ENCODE peak calls at places on chromosome 2, in ten cellular contexts. One of them, this sample, is unnamed.

GRCh38 chr2:26847663-26848335 is at the start of gene DPYSL5:
- DNase-seq in glutamatergic neuron: peak; percentile 96
- DNase-seq in fibroblast of the aortic adventitia: no peak
- DNase-seq in osteocyte: no peak
- DNase-seq in left ventricle myocardium inferior: no peak
- DNase-seq in mesothelial cell of epicardium: peak; percentile 38
- DNase-seq in stomach: no peak
- DNase-seq in heart right ventricle: no peak
- DNase-seq in GM20000: peak; percentile 53
- DNase-seq in endothelial cell of umbilical vein: no peak
- DNase-seq in this sample: no peak

GRCh38 chr2:40165503-40165867 is 286.4 kb downstream of the SLC8A1 start:
- DNase-seq in glutamatergic neuron: no peak
- DNase-seq in fibroblast of the aortic adventitia: peak; percentile 61
- DNase-seq in osteocyte: no peak
- DNase-seq in left ventricle myocardium inferior: no peak
- DNase-seq in mesothelial cell of epicardium: no peak
- DNase-seq in stomach: no peak
- DNase-seq in heart right ventricle: peak; percentile 44
- DNase-seq in GM20000: no peak
- DNase-seq in endothelial cell of umbilical vein: no peak
- DNase-seq in this sample: no peak

GRCh38 chr2:96895709-96896651 is 26.1 kb upstream of the SEMA4C start:
- DNase-seq in glutamatergic neuron: no peak
- DNase-seq in fibroblast of the aortic adventitia: no peak
- DNase-seq in osteocyte: no peak
- DNase-seq in left ventricle myocardium inferior: no peak
- DNase-seq in mesothelial cell of epicardium: no peak
- DNase-seq in stomach: no peak
- DNase-seq in heart right ventricle: no peak
- DNase-seq in GM20000: no peak
- DNase-seq in endothelial cell of umbilical vein: no peak
- DNase-seq in this sample: peak; percentile 73

GRCh38 chr2:8872821-8873432 is 35.5 kb upstream of the KIDINS220 start:
- DNase-seq in glutamatergic neuron: no peak
- DNase-seq in fibroblast of the aortic adventitia: peak; percentile 81
- DNase-seq in osteocyte: no peak
- DNase-seq in left ventricle myocardium inferior: no peak
- DNase-seq in mesothelial cell of epicardium: no peak
- DNase-seq in stomach: no peak
- DNase-seq in heart right ventricle: no peak
- DNase-seq in GM20000: peak; percentile 55
- DNase-seq in endothelial cell of umbilical vein: peak; percentile 70
- DNase-seq in this sample: peak; percentile 61

GRCh38 chr2:169715379-169716228 is 18.0 kb upstream of the KLHL23 start:
- DNase-seq in glutamatergic neuron: no peak
- DNase-seq in fibroblast of the aortic adventitia: peak; percentile 46
- DNase-seq in osteocyte: no peak
- DNase-seq in left ventricle myocardium inferior: no peak
- DNase-seq in mesothelial cell of epicardium: no peak
- DNase-seq in stomach: peak; percentile 83
- DNase-seq in heart right ventricle: no peak
- DNase-seq in GM20000: no peak
- DNase-seq in endothelial cell of umbilical vein: peak; percentile 58
- DNase-seq in this sample: peak; percentile 54

GRCh38 chr2:121992700-121993099 is 237.2 kb downstream of the TSN start:
- DNase-seq in glutamatergic neuron: no peak
- DNase-seq in fibroblast of the aortic adventitia: no peak
- DNase-seq in osteocyte: no peak
- DNase-seq in left ventricle myocardium inferior: no peak
- DNase-seq in mesothelial cell of epicardium: no peak
- DNase-seq in stomach: no peak
- DNase-seq in heart right ventricle: no peak
- DNase-seq in GM20000: no peak
- DNase-seq in endothelial cell of umbilical vein: no peak
- DNase-seq in this sample: no peak

GRCh38 chr2:159904565-159905281 is 106.7 kb upstream of the CD302 start:
- DNase-seq in glutamatergic neuron: peak; percentile 71
- DNase-seq in fibroblast of the aortic adventitia: no peak
- DNase-seq in osteocyte: no peak
- DNase-seq in left ventricle myocardium inferior: peak; percentile 37
- DNase-seq in mesothelial cell of epicardium: no peak
- DNase-seq in stomach: peak; percentile 85
- DNase-seq in heart right ventricle: peak; percentile 9
- DNase-seq in GM20000: peak; percentile 91
- DNase-seq in endothelial cell of umbilical vein: peak; percentile 20
- DNase-seq in this sample: no peak

GRCh38 chr2:224938670-224939309 is 103.5 kb downstream of the DOCK10 start:
- DNase-seq in glutamatergic neuron: peak; percentile 27
- DNase-seq in fibroblast of the aortic adventitia: no peak
- DNase-seq in osteocyte: no peak
- DNase-seq in left ventricle myocardium inferior: no peak
- DNase-seq in mesothelial cell of epicardium: no peak
- DNase-seq in stomach: no peak
- DNase-seq in heart right ventricle: no peak
- DNase-seq in GM20000: no peak
- DNase-seq in endothelial cell of umbilical vein: peak; percentile 94
- DNase-seq in this sample: no peak

GRCh38 chr2:185187421-185187820 is 551.2 kb upstream of the FSIP2 start:
- DNase-seq in glutamatergic neuron: no peak
- DNase-seq in fibroblast of the aortic adventitia: no peak
- DNase-seq in osteocyte: no peak
- DNase-seq in left ventricle myocardium inferior: no peak
- DNase-seq in mesothelial cell of epicardium: no peak
- DNase-seq in stomach: no peak
- DNase-seq in heart right ventricle: no peak
- DNase-seq in GM20000: no peak
- DNase-seq in endothelial cell of umbilical vein: no peak
- DNase-seq in this sample: peak; percentile 41

GRCh38 chr2:120686511-120687168 is 49.0 kb upstream of the GLI2 start:
- DNase-seq in glutamatergic neuron: no peak
- DNase-seq in fibroblast of the aortic adventitia: no peak
- DNase-seq in osteocyte: no peak
- DNase-seq in left ventricle myocardium inferior: no peak
- DNase-seq in mesothelial cell of epicardium: no peak
- DNase-seq in stomach: no peak
- DNase-seq in heart right ventricle: no peak
- DNase-seq in GM20000: no peak
- DNase-seq in endothelial cell of umbilical vein: no peak
- DNase-seq in this sample: no peak

GRCh38 chr2:106581755-106582430 is 94.7 kb downstream of the CD8B2 start:
- DNase-seq in glutamatergic neuron: peak; percentile 69
- DNase-seq in fibroblast of the aortic adventitia: peak; percentile 43
- DNase-seq in osteocyte: no peak
- DNase-seq in left ventricle myocardium inferior: peak; percentile 45
- DNase-seq in mesothelial cell of epicardium: peak; percentile 46
- DNase-seq in stomach: peak; percentile 56
- DNase-seq in heart right ventricle: peak; percentile 41
- DNase-seq in GM20000: peak; percentile 56
- DNase-seq in endothelial cell of umbilical vein: no peak
- DNase-seq in this sample: peak; percentile 48

GRCh38 chr2:73561422-73561821 is 80.8 kb downstream of the NAT8 start:
- DNase-seq in glutamatergic neuron: no peak
- DNase-seq in fibroblast of the aortic adventitia: peak; percentile 7
- DNase-seq in osteocyte: no peak
- DNase-seq in left ventricle myocardium inferior: no peak
- DNase-seq in mesothelial cell of epicardium: no peak
- DNase-seq in stomach: no peak
- DNase-seq in heart right ventricle: no peak
- DNase-seq in GM20000: no peak
- DNase-seq in endothelial cell of umbilical vein: no peak
- DNase-seq in this sample: peak; percentile 35

GRCh38 chr2:152627010-152627957 is 90.0 kb downstream of the PRPF40A start:
- DNase-seq in glutamatergic neuron: no peak
- DNase-seq in fibroblast of the aortic adventitia: peak; percentile 73
- DNase-seq in osteocyte: no peak
- DNase-seq in left ventricle myocardium inferior: no peak
- DNase-seq in mesothelial cell of epicardium: no peak
- DNase-seq in stomach: no peak
- DNase-seq in heart right ventricle: no peak
- DNase-seq in GM20000: peak; percentile 46
- DNase-seq in endothelial cell of umbilical vein: peak; percentile 64
- DNase-seq in this sample: peak; percentile 39

GRCh38 chr2:104052341-104052740 is 801.6 kb upstream of the POU3F3 start:
- DNase-seq in glutamatergic neuron: no peak
- DNase-seq in fibroblast of the aortic adventitia: no peak
- DNase-seq in osteocyte: no peak
- DNase-seq in left ventricle myocardium inferior: no peak
- DNase-seq in mesothelial cell of epicardium: no peak
- DNase-seq in stomach: no peak
- DNase-seq in heart right ventricle: no peak
- DNase-seq in GM20000: no peak
- DNase-seq in endothelial cell of umbilical vein: no peak
- DNase-seq in this sample: no peak

GRCh38 chr2:82803307-82803706 is 1655.8 kb downstream of the SUCLG1 start:
- DNase-seq in glutamatergic neuron: no peak
- DNase-seq in fibroblast of the aortic adventitia: no peak
- DNase-seq in osteocyte: no peak
- DNase-seq in left ventricle myocardium inferior: no peak
- DNase-seq in mesothelial cell of epicardium: no peak
- DNase-seq in stomach: no peak
- DNase-seq in heart right ventricle: no peak
- DNase-seq in GM20000: no peak
- DNase-seq in endothelial cell of umbilical vein: no peak
- DNase-seq in this sample: no peak

GRCh38 chr2:119196301-119197124 is 27.1 kb upstream of the STEAP3 start:
- DNase-seq in glutamatergic neuron: no peak
- DNase-seq in fibroblast of the aortic adventitia: peak; percentile 57
- DNase-seq in osteocyte: no peak
- DNase-seq in left ventricle myocardium inferior: no peak
- DNase-seq in mesothelial cell of epicardium: no peak
- DNase-seq in stomach: no peak
- DNase-seq in heart right ventricle: no peak
- DNase-seq in GM20000: no peak
- DNase-seq in endothelial cell of umbilical vein: peak; percentile 32
- DNase-seq in this sample: peak; percentile 51

GRCh38 chr2:155223781-155224406 is 525.4 kb downstream of the KCNJ3 start:
- DNase-seq in glutamatergic neuron: no peak
- DNase-seq in fibroblast of the aortic adventitia: no peak
- DNase-seq in osteocyte: no peak
- DNase-seq in left ventricle myocardium inferior: no peak
- DNase-seq in mesothelial cell of epicardium: no peak
- DNase-seq in stomach: no peak
- DNase-seq in heart right ventricle: no peak
- DNase-seq in GM20000: peak; percentile 11
- DNase-seq in endothelial cell of umbilical vein: peak; percentile 37
- DNase-seq in this sample: peak; percentile 22
- TF ChIP-seq CTCF in glutamatergic neuron: peak; percentile 65
- TF ChIP-seq CTCF in fibroblast of the aortic adventitia: no peak
- TF ChIP-seq CTCF in osteocyte: peak; percentile 48
- TF ChIP-seq CTCF in left ventricle myocardium inferior: peak; percentile 50
- TF ChIP-seq CTCF in mesothelial cell of epicardium: peak; percentile 53
- TF ChIP-seq CTCF in stomach: peak; percentile 29
- TF ChIP-seq CTCF in heart right ventricle: peak; percentile 35
- TF ChIP-seq CTCF in GM20000: no peak
- TF ChIP-seq CTCF in endothelial cell of umbilical vein: peak; percentile 10
- TF ChIP-seq CTCF in this sample: peak; percentile 31

DNA sequence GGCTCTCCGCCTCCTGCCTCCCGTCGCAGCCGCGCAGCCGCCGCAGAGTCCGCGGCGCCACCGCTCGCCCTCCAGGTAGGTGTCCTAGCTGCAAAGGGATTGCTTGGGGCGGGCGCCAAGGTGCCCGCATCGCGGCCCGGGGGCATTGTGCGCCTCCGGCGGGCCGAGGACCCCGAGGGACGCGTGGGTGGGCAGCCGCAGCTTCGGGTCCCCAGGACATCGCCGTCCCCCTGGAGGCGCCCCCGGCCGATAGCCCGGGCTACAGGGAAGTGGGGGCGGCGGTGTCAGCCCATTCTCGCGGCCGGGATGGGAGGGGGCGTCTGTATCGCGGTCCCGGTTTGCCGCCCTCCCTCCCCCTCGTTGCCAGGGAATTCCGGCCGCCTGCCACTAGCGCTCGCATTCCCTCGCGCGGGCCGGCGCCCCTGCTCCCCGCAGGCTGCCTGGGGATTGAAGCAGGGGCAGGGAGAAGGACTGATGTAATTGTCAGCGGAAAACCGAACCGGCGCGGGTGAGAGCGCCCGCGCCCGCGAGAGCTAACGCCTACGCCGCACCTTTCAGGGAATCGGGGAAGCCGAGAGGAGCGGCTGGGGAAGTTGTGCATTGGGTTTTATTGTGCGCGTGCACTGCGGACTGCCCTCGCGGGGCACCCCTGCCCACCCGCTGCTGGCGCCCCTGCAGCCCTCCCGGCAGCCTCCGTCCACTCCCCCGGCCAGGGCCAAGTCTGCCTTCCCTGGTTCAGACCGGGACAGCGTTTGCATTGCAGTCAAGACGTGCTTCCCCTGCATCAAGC is 483 bp downstream of the OSBPL6 start:
- DNase-seq in glutamatergic neuron: peak; percentile 79
- DNase-seq in fibroblast of the aortic adventitia: peak; percentile 48
- DNase-seq in osteocyte: peak; percentile 87
- DNase-seq in left ventricle myocardium inferior: peak; percentile 39
- DNase-seq in mesothelial cell of epicardium: peak; percentile 21
- DNase-seq in stomach: peak; percentile 27
- DNase-seq in heart right ventricle: peak; percentile 44
- DNase-seq in GM20000: peak; percentile 40
- DNase-seq in endothelial cell of umbilical vein: peak; percentile 71
- DNase-seq in this sample: peak; percentile 68
- TF ChIP-seq CTCF in glutamatergic neuron: peak; percentile 12
- TF ChIP-seq CTCF in fibroblast of the aortic adventitia: no peak
- TF ChIP-seq CTCF in osteocyte: no peak
- TF ChIP-seq CTCF in left ventricle myocardium inferior: peak; percentile 6
- TF ChIP-seq CTCF in mesothelial cell of epicardium: no peak
- TF ChIP-seq CTCF in stomach: no peak
- TF ChIP-seq CTCF in heart right ventricle: no peak
- TF ChIP-seq CTCF in GM20000: no peak
- TF ChIP-seq CTCF in endothelial cell of umbilical vein: no peak
- TF ChIP-seq CTCF in this sample: peak; percentile 4

GRCh38 chr2:46876741-46877384 is 38.7 kb downstream of the MCFD2 start:
- DNase-seq in glutamatergic neuron: peak; percentile 36
- DNase-seq in fibroblast of the aortic adventitia: peak; percentile 90
- DNase-seq in osteocyte: no peak
- DNase-seq in left ventricle myocardium inferior: peak; percentile 47
- DNase-seq in mesothelial cell of epicardium: no peak
- DNase-seq in stomach: peak; percentile 37
- DNase-seq in heart right ventricle: peak; percentile 61
- DNase-seq in GM20000: no peak
- DNase-seq in endothelial cell of umbilical vein: peak; percentile 80
- DNase-seq in this sample: peak; percentile 84
- TF ChIP-seq CTCF in glutamatergic neuron: no peak
- TF ChIP-seq CTCF in fibroblast of the aortic adventitia: peak; percentile 56
- TF ChIP-seq CTCF in osteocyte: peak; percentile 75
- TF ChIP-seq CTCF in left ventricle myocardium inferior: peak; percentile 76
- TF ChIP-seq CTCF in mesothelial cell of epicardium: no peak
- TF ChIP-seq CTCF in stomach: peak; percentile 81
- TF ChIP-seq CTCF in heart right ventricle: peak; percentile 49
- TF ChIP-seq CTCF in GM20000: no peak
- TF ChIP-seq CTCF in endothelial cell of umbilical vein: peak; percentile 38
- TF ChIP-seq CTCF in this sample: peak; percentile 68

DNA sequence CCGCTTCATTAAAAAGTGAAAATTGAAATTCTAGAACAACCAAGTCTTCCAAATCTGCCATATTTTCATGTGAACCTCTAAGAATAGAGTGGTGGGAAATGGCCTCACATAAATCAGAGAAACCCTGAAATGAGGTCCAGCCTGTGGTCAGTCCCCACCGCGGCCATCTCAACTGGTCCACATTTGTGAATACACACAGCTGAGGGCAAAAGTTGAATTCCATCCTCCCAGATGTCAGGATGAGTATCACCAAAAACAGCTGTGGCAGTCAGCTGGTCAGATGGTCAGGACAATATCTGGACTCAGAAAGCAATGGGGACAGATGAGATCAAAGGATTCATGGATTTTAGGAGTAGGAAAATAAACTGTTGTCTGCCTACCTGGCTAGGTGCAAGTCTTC is 219.4 kb upstream of the NCKAP5 start:
- DNase-seq in glutamatergic neuron: no peak
- DNase-seq in fibroblast of the aortic adventitia: no peak
- DNase-seq in osteocyte: no peak
- DNase-seq in left ventricle myocardium inferior: no peak
- DNase-seq in mesothelial cell of epicardium: no peak
- DNase-seq in stomach: no peak
- DNase-seq in heart right ventricle: no peak
- DNase-seq in GM20000: no peak
- DNase-seq in endothelial cell of umbilical vein: no peak
- DNase-seq in this sample: no peak
- TF ChIP-seq CTCF in glutamatergic neuron: no peak
- TF ChIP-seq CTCF in fibroblast of the aortic adventitia: no peak
- TF ChIP-seq CTCF in osteocyte: no peak
- TF ChIP-seq CTCF in left ventricle myocardium inferior: no peak
- TF ChIP-seq CTCF in mesothelial cell of epicardium: no peak
- TF ChIP-seq CTCF in stomach: no peak
- TF ChIP-seq CTCF in heart right ventricle: no peak
- TF ChIP-seq CTCF in GM20000: no peak
- TF ChIP-seq CTCF in endothelial cell of umbilical vein: no peak
- TF ChIP-seq CTCF in this sample: no peak